ENCODE peak calls at places on chromosomes 7 and 10, in four cellular contexts. L is H1, F is HepG2, B is K562. D is an unnamed sample.

GRCh38 chr7:105654994-105655900 is 74.0 kb upstream of the EFCAB10 start:
- DNase-seq in L (no peak), F (no peak), B (peak), D (no peak)

GRCh38 chr7:34309116-34309515 is 348.9 kb upstream of the NPSR1 start:
- DNase-seq in F (no peak), L (no peak), B (no peak), D (no peak)

GRCh38 chr10:129707406-129708388 is 240.7 kb downstream of the MGMT start:
- DNase-seq in B (no peak), F (no peak), L (no peak), D (no peak)

GRCh38 chr10:13961096-13961495 is 369.6 kb downstream of the FRMD4A start:
- DNase-seq in L (no peak), B (no peak), F (no peak), D (no peak)

GRCh38 chr10:88194041-88194887 is 330.8 kb downstream of the PTEN start:
- DNase-seq in B (peak), L (no peak), F (no peak), D (no peak)

GRCh38 chr7:158494162-158494586 is 93.4 kb downstream of the PTPRN2 start:
- DNase-seq in B (peak), L (no peak), F (no peak), D (no peak)

GRCh38 chr10:72063703-72064391 is 24.5 kb downstream of the SPOCK2 start:
- DNase-seq in L (no peak), F (no peak), B (peak), D (no peak)

GRCh38 chr10:84706875-84707274 is 378.5 kb downstream of the CCSER2 start:
- DNase-seq in F (no peak), L (no peak), B (no peak), D (peak)

GRCh38 chr7:54860003-54860775 is 101.2 kb upstream of the SEC61G start:
- DNase-seq in F (no peak), B (no peak), L (no peak), D (no peak)

GRCh38 chr7:77269360-77270075 is 69.9 kb upstream of the FGL2 start:
- DNase-seq in B (no peak), F (no peak), L (no peak), D (no peak)

GRCh38 chr10:6786579-6787031 is 206.5 kb upstream of the PRKCQ start:
- DNase-seq in B (peak), F (no peak), L (no peak), D (peak)

GRCh38 chr7:150531704-150532103 is 17.0 kb downstream of the GIMAP7 start:
- DNase-seq in F (no peak), B (no peak), L (no peak), D (no peak)

GRCh38 chr10:131570716-131571307 is 259.3 kb upstream of the TCERG1L start:
- DNase-seq in F (no peak), L (no peak), B (no peak), D (no peak)

GRCh38 chr7:95843286-95843685 is 70.9 kb downstream of the DYNC1I1 start:
- DNase-seq in F (no peak), L (no peak), B (no peak), D (no peak)

GRCh38 chr10:109963439-109963838 is 40.1 kb upstream of the XPNPEP1 start:
- DNase-seq in B (no peak), L (no peak), F (no peak), D (no peak)

DNA sequence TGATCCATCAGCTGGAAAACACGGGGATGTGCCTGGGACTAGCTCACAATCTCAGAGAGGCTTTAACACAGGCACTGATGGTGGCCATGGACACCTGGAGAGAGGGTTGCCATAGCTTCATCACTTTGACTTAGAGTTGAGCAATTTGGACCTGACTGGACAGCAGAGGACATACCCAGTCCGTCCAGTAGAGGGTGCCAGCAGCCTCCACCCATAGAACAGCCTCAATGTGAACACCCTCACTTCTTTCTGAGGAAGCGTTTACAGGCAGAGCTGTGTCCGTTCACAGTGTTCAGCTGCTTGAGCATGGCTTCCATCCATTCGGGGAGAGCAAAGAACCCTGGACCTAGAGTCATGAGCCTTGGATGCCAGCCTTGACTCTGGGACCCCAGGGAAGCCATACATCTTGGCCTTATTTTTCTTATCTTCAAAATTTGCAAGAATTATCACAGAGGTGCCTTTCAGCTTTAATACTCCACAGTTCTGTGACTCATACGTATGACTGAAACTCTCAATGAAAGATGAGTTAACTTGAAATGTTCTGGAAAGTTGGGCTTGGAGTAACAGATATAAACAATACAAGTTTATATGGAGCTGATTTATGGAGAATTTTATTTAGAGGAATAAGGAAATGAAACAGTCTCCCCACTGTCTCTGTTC is 302.9 kb upstream of the PODXL start:
- DNase-seq in B (peak), F (peak), L (peak), D (peak)
- TF ChIP-seq PHF8 in B (no peak), F (no peak), L (no peak), D (no peak)

DNA sequence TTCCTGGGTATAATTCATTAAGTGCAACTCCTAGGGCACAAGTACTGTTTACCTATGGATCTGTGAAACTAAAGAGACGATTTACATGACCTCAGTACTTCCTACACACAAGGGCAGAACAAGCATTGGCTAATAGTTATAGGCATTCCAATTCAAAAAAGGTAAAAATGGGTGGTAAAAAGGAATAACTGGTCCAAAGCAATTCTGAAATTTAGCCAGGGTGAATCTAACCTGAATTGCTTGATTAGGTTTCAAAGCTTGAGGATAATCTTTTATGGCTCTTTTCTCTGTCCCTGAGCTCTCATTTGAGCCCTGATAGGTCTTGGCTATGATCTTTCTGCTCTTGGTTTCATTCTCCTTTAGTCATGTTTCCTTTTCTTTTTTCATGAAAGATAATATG is 52.3 kb upstream of the CALCR start:
- DNase-seq in B (no peak), F (no peak), L (no peak), D (no peak)
- TF ChIP-seq PHF8 in B (no peak), F (no peak), L (no peak), D (no peak)

GRCh38 chr10:98589691-98590090 is 143.0 kb upstream of the HPS1 start:
- DNase-seq in L (no peak), F (no peak), B (no peak), D (no peak)
- TF ChIP-seq PHF8 in L (no peak), F (no peak), B (no peak), D (no peak)

GRCh38 chr7:27640914-27641570 is 21.6 kb downstream of the HIBADH start:
- DNase-seq in L (no peak), B (no peak), F (peak), D (peak)
- TF ChIP-seq PHF8 in L (no peak), B (no peak), F (no peak), D (no peak)

DNA sequence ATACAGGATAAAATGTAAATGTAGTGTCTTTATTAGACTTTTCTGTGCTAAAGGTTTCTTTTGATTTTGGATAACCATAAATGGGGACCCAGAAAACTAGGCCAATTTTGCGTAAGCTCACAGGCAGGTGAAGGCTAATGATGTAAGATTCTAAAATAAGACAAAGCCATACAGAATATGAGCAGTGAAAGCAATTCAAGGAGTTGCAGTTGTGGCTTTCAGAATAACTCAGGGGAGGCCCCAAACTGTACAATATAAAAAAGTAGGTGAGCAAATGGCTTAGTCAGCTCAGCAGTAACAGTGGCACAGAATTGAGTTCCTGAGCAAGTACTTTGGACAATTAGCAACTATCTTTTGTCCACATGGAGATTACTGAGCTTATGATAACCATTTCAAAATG is 81.7 kb upstream of the NRP1 start:
- DNase-seq in B (no peak), F (no peak), L (no peak), D (no peak)
- TF ChIP-seq PHF8 in B (no peak), F (no peak), L (no peak), D (no peak)

DNA sequence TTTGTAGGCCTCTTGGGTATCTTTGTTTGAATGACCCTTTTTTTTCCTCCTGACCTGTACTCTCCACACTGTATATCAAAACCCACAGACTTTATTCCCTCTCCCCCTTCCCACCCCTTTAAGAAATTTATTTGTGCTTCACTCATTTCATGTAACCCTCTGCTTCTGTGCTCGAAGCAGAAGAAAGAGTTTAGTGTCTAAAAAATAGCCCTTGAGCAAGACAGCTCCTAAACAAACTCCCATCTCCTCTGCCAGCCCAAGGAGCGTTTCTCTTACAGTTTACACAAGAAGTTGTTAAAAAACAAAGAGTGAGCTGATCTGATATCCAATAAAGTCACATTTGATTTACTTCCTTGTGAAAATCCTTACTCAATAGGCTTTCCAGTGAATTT is 141.3 kb downstream of the BAMBI start:
- DNase-seq in B (no peak), F (no peak), L (no peak), D (peak)
- TF ChIP-seq PHF8 in B (no peak), F (no peak), L (no peak), D (no peak)

D was measured in A549.